ENCODE peak calls at places on chromosomes 2 and 18, in five cellular contexts. M, L, Z, F and C are unnamed samples.

GRCh38 chr2:162838141-162838500 is 446 bp downstream of the KCNH7 start:
- DNase-seq in M (no peak), F (no peak), Z (no peak), L (no peak), C (no peak)

GRCh38 chr2:127423476-127423840 is 5.2 kb downstream of the PROC start:
- DNase-seq in M (no peak), F (no peak), Z (no peak), L (no peak), C (no peak)

GRCh38 chr18:27991391-27991790 is 185.5 kb downstream of the CDH2 start:
- DNase-seq in Z (no peak), L (no peak), M (no peak), F (no peak), C (no peak)

GRCh38 chr18:61697306-61697909 is 195.4 kb downstream of the RNF152 start:
- DNase-seq in M (no peak), L (no peak), Z (no peak), F (no peak), C (no peak)

GRCh38 chr2:237968048-237968862 is 1.4 kb downstream of the UBE2F start:
- DNase-seq in L (peak; percentile 10), F (peak; percentile 66), M (no peak), Z (peak; percentile 23), C (no peak)

GRCh38 chr18:48060346-48060745 is 129.9 kb upstream of the SMAD2 start:
- DNase-seq in L (no peak), F (no peak), M (no peak), Z (no peak), C (no peak)

GRCh38 chr2:201796478-201796865 is 9.9 kb upstream of the CDK15 start:
- DNase-seq in M (no peak), F (no peak), Z (peak; percentile 27), L (no peak), C (no peak)

GRCh38 chr2:74566423-74567085 is 12.0 kb downstream of the DOK1 start:
- DNase-seq in F (no peak), L (no peak), M (peak; percentile 93), Z (no peak), C (no peak)

GRCh38 chr2:71618327-71619113 is 165.2 kb downstream of the DYSF start:
- DNase-seq in F (no peak), M (no peak), L (no peak), Z (no peak), C (no peak)

GRCh38 chr2:152098798-152099654 is at the start of gene CACNB4:
- DNase-seq in L (no peak), F (no peak), M (peak; percentile 20), Z (peak; percentile 40), C (no peak)

GRCh38 chr2:189203177-189203799 is 23.7 kb upstream of the COL5A2 start:
- DNase-seq in L (no peak), Z (no peak), F (no peak), M (peak; percentile 15), C (no peak)